ENCODE peak calls at places on chromosomes 11 and 22, in six cellular contexts. Q is A549, M is ovary, T is esophagus squamous epithelium, P is GM12892, E is HCT116. F is an unnamed sample.

GRCh38 chr22:38262051-38262795 is 10.6 kb downstream of the TMEM184B start:
- DNase-seq in T (no peak), Q (no peak), M (peak; percentile 74), P (peak; percentile 64), E (no peak), F (peak; percentile 80)

GRCh38 chr11:35647535-35648092 is 15.0 kb upstream of the TRIM44 start:
- DNase-seq in M (no peak), Q (no peak), T (no peak), E (no peak), P (no peak), F (no peak)

GRCh38 chr22:29006346-29006745 is 55.3 kb downstream of the C22orf31 start:
- DNase-seq in P (no peak), T (no peak), E (no peak), M (no peak), Q (no peak), F (no peak)

GRCh38 chr11:117831661-117832415 is 7.3 kb upstream of the FXYD2 start:
- DNase-seq in M (peak; percentile 32), E (no peak), T (no peak), Q (no peak), P (no peak), F (no peak)

GRCh38 chr11:72712168-72712721 is 38.0 kb upstream of the PDE2A start:
- DNase-seq in Q (no peak), E (no peak), M (no peak), T (no peak), P (no peak), F (peak; percentile 17)

GRCh38 chr11:26194871-26195270 is 137.1 kb upstream of the ANO3 start:
- DNase-seq in P (no peak), E (no peak), Q (no peak), M (no peak), T (no peak), F (no peak)

GRCh38 chr11:31641477-31642062 is 132.0 kb downstream of the ELP4 start:
- DNase-seq in T (no peak), M (no peak), E (peak; percentile 39), P (no peak), Q (peak; percentile 64), F (peak; percentile 20)

GRCh38 chr22:41367039-41367679 is 14.6 kb upstream of the TEF start:
- DNase-seq in P (no peak), E (peak; percentile 71), M (peak; percentile 99), T (no peak), Q (peak; percentile 57), F (peak; percentile 99)

GRCh38 chr11:70118642-70119041 is 40.5 kb downstream of the ANO1 start:
- DNase-seq in M (no peak), T (no peak), Q (no peak), E (no peak), P (no peak), F (no peak)

GRCh38 chr22:49670610-49671330 is 156.9 kb downstream of the BRD1 start:
- DNase-seq in M (no peak), Q (no peak), T (no peak), P (no peak), E (no peak), F (no peak)

GRCh38 chr22:38163844-38164577 is 17.6 kb downstream of the PLA2G6 start:
- DNase-seq in Q (peak; percentile 39), E (no peak), T (no peak), M (no peak), P (no peak), F (no peak)

GRCh38 chr22:27809226-27809625 is 7.7 kb upstream of the MN1 start:
- DNase-seq in E (no peak), M (no peak), P (no peak), T (no peak), Q (no peak), F (no peak)

GRCh38 chr22:49015459-49015858 is 812.2 kb downstream of the BRD1 start:
- DNase-seq in P (no peak), E (no peak), Q (no peak), T (no peak), M (peak; percentile 24), F (no peak)

GRCh38 chr22:27490080-27490479 is 311.5 kb downstream of the MN1 start:
- DNase-seq in M (no peak), T (no peak), P (no peak), Q (no peak), E (no peak), F (no peak)

GRCh38 chr11:67272327-67273259 is 6.3 kb downstream of the GRK2 start:
- DNase-seq in M (peak; percentile 35), T (no peak), P (no peak), E (no peak), Q (no peak), F (peak; percentile 59)

GRCh38 chr22:43798492-43798891 is 13.6 kb downstream of the EFCAB6 start:
- DNase-seq in T (no peak), E (no peak), P (no peak), Q (no peak), M (no peak), F (no peak)

GRCh38 chr11:10443721-10444120 is 11.3 kb upstream of the AMPD3 start:
- DNase-seq in E (no peak), M (no peak), T (no peak), P (no peak), Q (no peak), F (no peak)

GRCh38 chr22:37803195-37803635 is 4.5 kb upstream of the GCAT start:
- DNase-seq in Q (no peak), E (no peak), M (no peak), P (no peak), T (no peak), F (no peak)

GRCh38 chr11:96470521-96470920 is 80.7 kb downstream of the JRKL start:
- DNase-seq in M (no peak), E (no peak), T (no peak), Q (no peak), P (no peak), F (no peak)

GRCh38 chr11:106642331-106642730 is 375.9 kb downstream of the GUCY1A2 start:
- DNase-seq in Q (no peak), M (no peak), E (no peak), P (no peak), T (no peak), F (no peak)

GRCh38 chr11:107858217-107859070 is at the start of gene SLC35F2:
- DNase-seq in E (peak; percentile 73), Q (peak; percentile 80), M (peak; percentile 61), P (peak; percentile 63), T (no peak), F (peak; percentile 74)

GRCh38 chr22:45504703-45505341 is 2.1 kb downstream of the FBLN1 start:
- DNase-seq in E (no peak), M (peak; percentile 71), T (no peak), Q (no peak), P (no peak), F (no peak)

GRCh38 chr11:124115782-124116616 is 749 bp downstream of the VWA5A start:
- DNase-seq in Q (no peak), T (no peak), E (no peak), M (peak; percentile 36), P (no peak), F (peak; percentile 42)

GRCh38 chr11:71255323-71255722 is 2.9 kb upstream of the SHANK2 start:
- DNase-seq in P (no peak), E (no peak), M (no peak), Q (no peak), T (no peak), F (peak; percentile 40)

GRCh38 chr11:117180661-117181585 is 2.4 kb downstream of the SIDT2 start:
- DNase-seq in P (no peak), T (peak; percentile 28), M (peak; percentile 84), E (peak; percentile 81), Q (peak; percentile 87), F (peak; percentile 67)

GRCh38 chr11:119764108-119764874 is 35.3 kb upstream of the NECTIN1 start:
- DNase-seq in E (no peak), M (peak; percentile 56), P (no peak), T (no peak), Q (no peak), F (peak; percentile 74)

GRCh38 chr22:49582171-49582570 is 245.5 kb downstream of the BRD1 start:
- DNase-seq in E (no peak), Q (no peak), M (no peak), T (no peak), P (no peak), F (no peak)

GRCh38 chr11:64165842-64166635 is at the start of gene MACROD1:
- DNase-seq in E (peak; percentile 71), Q (peak; percentile 91), P (peak; percentile 83), T (no peak), M (peak; percentile 81), F (peak; percentile 96)
- TF ChIP-seq POLR2A in E (peak; percentile 77), Q (peak; percentile 45), P (peak; percentile 70), T (no peak), M (no peak), F (no peak)

DNA sequence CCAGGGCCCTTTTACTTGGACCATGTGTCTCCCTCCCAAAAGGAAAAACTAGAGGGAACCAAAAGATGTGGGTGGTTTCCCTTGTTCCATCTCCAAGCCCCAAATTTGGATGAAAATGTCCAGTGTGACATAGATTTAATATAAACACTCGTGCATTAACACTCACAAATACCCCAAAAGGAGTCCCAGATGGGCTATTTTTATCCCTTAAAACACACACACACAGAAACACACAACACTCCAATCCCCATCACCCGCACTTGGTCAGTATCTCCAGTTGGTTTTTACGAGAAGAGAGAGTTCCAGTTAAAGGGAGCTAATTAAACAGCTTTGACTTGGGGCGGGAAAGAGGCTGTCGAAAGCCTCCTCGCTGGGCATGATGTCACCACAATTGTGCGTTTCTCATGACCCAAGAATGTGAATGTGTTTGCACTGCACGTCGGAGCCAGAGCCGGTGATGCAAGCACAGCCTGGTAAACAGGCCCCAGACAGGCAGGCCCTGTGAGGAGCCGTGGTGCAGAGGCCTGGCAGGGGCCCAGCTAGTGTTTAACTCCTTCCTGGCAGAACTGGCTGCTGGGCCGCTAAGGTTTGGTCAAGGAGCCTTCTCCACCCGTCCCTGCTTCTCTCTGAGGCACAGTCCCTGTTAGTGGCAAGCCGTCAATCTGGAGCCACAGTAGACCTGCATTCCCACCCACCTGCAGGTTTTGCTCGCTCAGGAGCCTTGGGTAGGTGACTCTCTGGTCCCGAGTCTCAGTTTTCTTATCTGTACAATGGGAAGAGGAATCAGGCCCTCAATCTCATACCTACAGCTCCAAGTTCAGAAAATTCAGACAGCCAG is 25.6 kb upstream of the SMTN start:
- DNase-seq in M (peak; percentile 92), E (no peak), Q (peak; percentile 98), T (no peak), P (no peak), F (peak; percentile 91)
- TF ChIP-seq POLR2A in M (peak; percentile 31), E (no peak), Q (no peak), T (no peak), P (no peak), F (no peak)

GRCh38 chr22:19043111-19044085 is 78.8 kb downstream of the DGCR2 start:
- DNase-seq in T (no peak), P (no peak), M (peak; percentile 19), Q (no peak), E (no peak), F (no peak)
- TF ChIP-seq POLR2A in T (no peak), P (no peak), M (no peak), Q (no peak), E (no peak), F (no peak)

DNA sequence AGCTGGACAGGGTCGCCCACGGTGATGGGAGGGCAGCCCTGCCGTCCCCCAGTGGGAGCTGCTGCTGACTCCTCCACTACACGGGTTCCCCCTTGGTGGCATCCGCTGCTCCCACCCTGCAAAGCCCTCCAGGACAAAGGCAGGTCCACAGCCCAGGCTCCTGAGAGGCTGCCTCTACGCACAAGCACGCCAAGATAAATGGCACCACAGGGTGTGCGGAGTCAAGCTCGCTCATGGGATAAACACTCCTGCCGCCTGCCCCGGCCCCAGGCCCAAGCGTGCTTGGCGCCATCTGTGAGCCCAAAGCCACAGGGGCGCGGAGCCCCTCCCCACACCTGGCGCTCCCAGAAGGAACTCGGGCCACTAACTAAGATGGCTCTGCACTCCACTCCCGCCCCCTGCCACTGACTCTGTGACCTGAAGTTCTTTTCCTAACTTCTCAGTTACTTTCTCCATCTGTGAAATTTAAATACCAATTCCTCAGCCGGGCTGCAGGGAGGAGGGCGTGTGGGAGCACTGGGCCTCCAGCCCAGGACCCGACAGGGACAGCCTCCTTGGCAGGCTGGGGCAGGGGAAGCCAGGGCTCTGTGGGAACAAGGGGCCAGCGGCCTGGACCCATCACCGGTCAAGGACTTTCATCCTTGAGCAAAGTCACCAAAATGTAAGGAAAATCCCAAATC is 14.9 kb downstream of the EHD1 start:
- DNase-seq in E (no peak), T (no peak), M (peak; percentile 78), Q (no peak), P (no peak), F (no peak)
- TF ChIP-seq POLR2A in E (no peak), T (no peak), M (no peak), Q (no peak), P (no peak), F (no peak)

F was measured in thyroid gland.